ENCODE peak calls at places on chromosomes 6 and 20, in four cellular contexts. F, E, T and K are unnamed samples.

GRCh38 chr20:52071136-52071535 is 120.4 kb downstream of the ZFP64 start:
- DNase-seq in F (no peak), E (no peak), T (no peak), K (no peak)

GRCh38 chr20:33404281-33404680 is 3.0 kb upstream of the CDK5RAP1 start:
- DNase-seq in F (no peak), E (no peak), T (no peak), K (no peak)

GRCh38 chr6:27605401-27606342 is 132.8 kb upstream of the ZNF184 start:
- DNase-seq in F (peak; percentile 61), E (no peak), T (no peak), K (peak; percentile 16)

GRCh38 chr20:49477200-49477599 is 5.3 kb downstream of the KCNB1 start:
- DNase-seq in F (no peak), E (no peak), T (no peak), K (no peak)

GRCh38 chr20:4325548-4326187 is 310.3 kb upstream of the RNF24 start:
- DNase-seq in F (peak; percentile 52), E (no peak), T (no peak), K (no peak)

GRCh38 chr20:44576297-44576696 is 6.1 kb upstream of the PKIG start:
- DNase-seq in F (peak; percentile 79), E (peak; percentile 79), T (no peak), K (no peak)

GRCh38 chr6:139364302-139364981 is 10.0 kb downstream of the CITED2 start:
- DNase-seq in F (peak; percentile 59), E (peak; percentile 82), T (no peak), K (peak; percentile 31)

GRCh38 chr6:43990627-43991619 is 136.3 kb downstream of the MRPL14 start:
- DNase-seq in F (peak; percentile 97), E (no peak), T (peak; percentile 41), K (no peak)

GRCh38 chr20:33211817-33212424 is 5.2 kb upstream of the BPIFA3 start:
- DNase-seq in F (peak; percentile 34), E (peak; percentile 51), T (peak; percentile 80), K (peak; percentile 6)

GRCh38 chr20:672975-673604 is 2.5 kb downstream of the SCRT2 start:
- DNase-seq in F (no peak), E (peak; percentile 13), T (no peak), K (no peak)

GRCh38 chr6:104943781-104944180 is 13.1 kb upstream of the LIN28B start:
- DNase-seq in F (peak; percentile 48), E (no peak), T (no peak), K (peak; percentile 11)

GRCh38 chr6:37127961-37128862 is 41.7 kb upstream of the PIM1 start:
- DNase-seq in F (peak; percentile 73), E (no peak), T (no peak), K (peak; percentile 37)

GRCh38 chr20:64038252-64038578 is 2.2 kb downstream of the C20orf204 start:
- DNase-seq in F (no peak), E (peak; percentile 51), T (peak; percentile 47), K (no peak)

GRCh38 chr6:34514112-34514511 is 42.0 kb downstream of the SPDEF start:
- DNase-seq in F (no peak), E (no peak), T (no peak), K (no peak)

GRCh38 chr6:2503816-2504494 is 246.8 kb downstream of the MYLK4 start:
- DNase-seq in F (peak; percentile 86), E (no peak), T (no peak), K (peak; percentile 48)

GRCh38 chr6:579339-579738 is 77.6 kb downstream of the HUS1B start:
- DNase-seq in F (peak; percentile 33), E (peak; percentile 13), T (no peak), K (no peak)

GRCh38 chr6:111644893-111645430 is 39.3 kb upstream of the TRAF3IP2 start:
- DNase-seq in F (no peak), E (no peak), T (no peak), K (no peak)

GRCh38 chr20:49916146-49917002 is 1.0 kb upstream of the SPATA2 start:
- DNase-seq in F (peak; percentile 55), E (peak; percentile 51), T (peak; percentile 71), K (no peak)

GRCh38 chr6:108578595-108579038 is 17.9 kb downstream of the FOXO3 start:
- DNase-seq in F (peak; percentile 94), E (no peak), T (no peak), K (no peak)

GRCh38 chr6:2127484-2127911 is 117.9 kb downstream of the GMDS start:
- DNase-seq in F (no peak), E (no peak), T (no peak), K (no peak)

GRCh38 chr6:25635886-25636317 is 16.1 kb upstream of the SCGN start:
- DNase-seq in F (no peak), E (no peak), T (no peak), K (no peak)

GRCh38 chr6:169028343-169028742 is 225.3 kb downstream of the THBS2 start:
- DNase-seq in F (no peak), E (no peak), T (no peak), K (no peak)

GRCh38 chr20:58084966-58085365 is 143.5 kb downstream of the ANKRD60 start:
- DNase-seq in F (no peak), E (no peak), T (peak; percentile 46), K (no peak)

GRCh38 chr6:74735304-74735703 is 470.5 kb downstream of the COL12A1 start:
- DNase-seq in F (peak; percentile 77), E (no peak), T (no peak), K (peak; percentile 78)

GRCh38 chr20:34927736-34928135 is 27.9 kb downstream of the GSS start:
- DNase-seq in F (peak; percentile 36), E (no peak), T (no peak), K (no peak)

GRCh38 chr6:25056130-25056529 is 120.4 kb upstream of the RIPOR2 start:
- DNase-seq in F (no peak), E (peak; percentile 51), T (no peak), K (no peak)

GRCh38 chr6:148432405-148433195 is 90.0 kb downstream of the SASH1 start:
- DNase-seq in F (no peak), E (no peak), T (no peak), K (no peak)

GRCh38 chr6:154154389-154154967 is 115.4 kb downstream of the OPRM1 start:
- DNase-seq in F (peak; percentile 84), E (peak; percentile 66), T (peak; percentile 50), K (peak; percentile 81)

GRCh38 chr6:35426074-35426473 is 26.1 kb upstream of the FANCE start:
- DNase-seq in F (no peak), E (peak; percentile 24), T (no peak), K (no peak)

GRCh38 chr20:24381886-24382285 is 87.5 kb upstream of the SYNDIG1 start:
- DNase-seq in F (no peak), E (no peak), T (no peak), K (no peak)

GRCh38 chr6:113636357-113636824 is 220.8 kb upstream of the MARCKS start:
- DNase-seq in F (peak; percentile 84), E (no peak), T (no peak), K (peak; percentile 36)

GRCh38 chr20:63742381-63743024 is 2.9 kb downstream of the SLC2A4RG start:
- DNase-seq in F (no peak), E (no peak), T (peak; percentile 25), K (no peak)

GRCh38 chr6:36314221-36315014 is 22.3 kb downstream of the BNIP5 start:
- DNase-seq in F (peak; percentile 38), E (no peak), T (no peak), K (no peak)

GRCh38 chr6:108959972-108960582 is 111.9 kb downstream of the ARMC2 start:
- DNase-seq in F (no peak), E (no peak), T (no peak), K (no peak)

GRCh38 chr20:38168791-38169589 is 3.9 kb upstream of the TGM2 start:
- DNase-seq in F (no peak), E (no peak), T (no peak), K (no peak)

GRCh38 chr20:50772418-50773185 is 22.3 kb upstream of the BCAS4 start:
- DNase-seq in F (no peak), E (no peak), T (peak; percentile 1), K (no peak)

GRCh38 chr20:40287683-40288082 is 401.4 kb downstream of the MAFB start:
- DNase-seq in F (no peak), E (no peak), T (no peak), K (no peak)

DNA sequence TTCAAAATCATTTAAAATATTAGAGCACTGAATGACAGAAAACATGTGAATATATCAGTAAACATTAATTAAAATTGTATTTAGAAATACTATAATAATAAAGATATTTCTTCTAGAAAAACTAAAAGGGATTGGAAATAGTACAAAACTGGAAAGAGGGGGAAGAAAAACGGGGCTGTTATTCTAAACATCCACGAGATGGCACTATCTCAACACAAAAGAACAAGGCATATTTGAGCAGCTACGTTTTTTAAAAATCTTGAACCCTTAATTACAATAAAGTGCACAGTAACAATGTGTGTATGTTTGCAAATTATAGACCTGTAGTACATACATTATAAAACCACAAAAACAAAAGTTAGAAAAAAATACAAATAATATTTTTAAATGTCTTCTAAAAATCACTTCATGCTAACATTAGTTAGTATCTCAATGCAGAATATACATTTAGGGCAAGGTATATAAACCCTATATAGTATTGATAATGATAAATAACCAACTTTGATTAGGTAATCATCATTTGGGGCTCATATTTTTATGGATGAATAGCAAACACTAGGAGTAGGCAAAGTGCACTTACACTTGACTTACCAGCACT is 42.5 kb upstream of the PNISR start:
- DNase-seq in F (peak; percentile 36), E (peak; percentile 54), T (no peak), K (no peak)
- TF ChIP-seq CTCF in F (peak; percentile 65), E (peak; percentile 89), T (peak; percentile 55), K (peak; percentile 64)

GRCh38 chr6:131255911-131256310 is 120.6 kb downstream of the AKAP7 start:
- DNase-seq in F (no peak), E (no peak), T (no peak), K (peak; percentile 16)

GRCh38 chr6:131251593-131252204 is 116.4 kb downstream of the AKAP7 start:
- DNase-seq in F (no peak), E (no peak), T (no peak), K (no peak)

GRCh38 chr6:131244942-131245341 is 109.7 kb downstream of the AKAP7 start:
- DNase-seq in F (no peak), E (no peak), T (no peak), K (no peak)

GRCh38 chr6:131255434-131255833 is 120.2 kb downstream of the AKAP7 start:
- DNase-seq in F (no peak), E (peak; percentile 10), T (no peak), K (no peak)

GRCh38 chr6:131250121-131250520 is 114.9 kb downstream of the AKAP7 start:
- DNase-seq in F (peak; percentile 50), E (peak; percentile 50), T (peak; percentile 58), K (peak; percentile 12)
- H3K4me3 ChIP-seq in F (peak overlapping the region; percentile 29), E (peak overlapping the region; percentile 46), T (peak overlapping the region; percentile 2), K (peak overlapping the region; percentile 35)

GRCh38 chr6:121354764-121355163 is 20.5 kb upstream of the TBC1D32 start:
- DNase-seq in F (no peak), E (no peak), T (no peak), K (no peak)

GRCh38 chr6:121351911-121352310 is 17.6 kb upstream of the TBC1D32 start:
- DNase-seq in F (no peak), E (no peak), T (no peak), K (no peak)

GRCh38 chr6:121356575-121356974 is 22.3 kb upstream of the TBC1D32 start:
- DNase-seq in F (no peak), E (no peak), T (no peak), K (no peak)
- TF ChIP-seq CTCF in F (peak; percentile 16), E (peak; percentile 49), T (no peak), K (no peak)

DNA sequence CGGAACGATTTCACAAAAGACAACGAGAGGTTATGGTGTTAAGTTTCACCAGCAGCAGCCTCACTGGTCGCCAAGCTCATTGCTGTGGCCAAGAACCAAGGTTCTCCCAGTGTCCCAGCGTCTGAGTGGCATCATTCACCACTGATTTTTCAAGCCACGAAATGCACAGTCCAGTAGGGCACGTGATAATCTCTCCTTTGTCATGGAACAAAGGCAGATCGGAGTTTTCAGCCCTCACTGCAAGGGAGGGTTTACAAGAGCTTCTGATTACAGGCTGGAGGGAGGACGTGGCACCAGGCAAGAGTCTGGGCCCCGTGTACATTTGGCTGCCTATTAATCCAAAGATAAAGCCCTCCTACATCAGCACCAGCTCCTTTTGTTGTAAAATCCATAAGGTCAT is 2.0 kb downstream of the CD24 start:
- DNase-seq in F (no peak), E (peak; percentile 35), T (peak; percentile 52), K (no peak)
- H3K4me3 ChIP-seq in F (no peak overlapping the region), E (peak overlapping the region; percentile 84), T (peak overlapping the region; percentile 71), K (peak overlapping the region; percentile 70)